ENCODE peak calls at places on chromosomes 13 and 19, in seven cellular contexts. U, R, M, X, B, A and J are unnamed samples.

GRCh38 chr13:109790951-109791605 is 4.7 kb upstream of the IRS2 start:
- DNase-seq in U (no peak), R (no peak), M (no peak), X (peak), B (peak), A (peak), J (no peak)

GRCh38 chr19:36051236-36051635 is 2.8 kb downstream of the THAP8 start:
- DNase-seq in U (no peak), R (no peak), M (no peak), X (no peak), B (no peak), A (no peak), J (no peak)

GRCh38 chr19:45477713-45478453 is 10.1 kb downstream of the FOSB start:
- DNase-seq in U (no peak), R (no peak), M (no peak), X (no peak), B (no peak), A (no peak), J (no peak)

GRCh38 chr19:9586764-9587163 is 2.5 kb upstream of the ZNF121 start:
- DNase-seq in U (peak), R (peak), M (no peak), X (peak), B (peak), A (peak), J (no peak)

GRCh38 chr13:32881792-32882175 is 134.4 kb upstream of the KL start:
- DNase-seq in U (no peak), R (no peak), M (no peak), X (no peak), B (no peak), A (no peak), J (no peak)

GRCh38 chr19:36160821-36161596 is 8.8 kb upstream of the COX7A1 start:
- DNase-seq in U (no peak), R (no peak), M (no peak), X (no peak), B (no peak), A (no peak), J (no peak)

GRCh38 chr13:21242236-21242635 is 65.8 kb downstream of the MRPL57 start:
- DNase-seq in U (no peak), R (no peak), M (no peak), X (no peak), B (no peak), A (no peak), J (no peak)

GRCh38 chr19:36771275-36772231 is 1.1 kb downstream of the ZNF850 start:
- DNase-seq in U (peak), R (peak), M (peak), X (peak), B (peak), A (peak), J (peak)

GRCh38 chr13:33751151-33751550 is 66.8 kb upstream of the RFC3 start:
- DNase-seq in U (no peak), R (no peak), M (no peak), X (peak), B (peak), A (no peak), J (no peak)

GRCh38 chr13:46171739-46172138 is 10.2 kb downstream of the LCP1 start:
- DNase-seq in U (no peak), R (no peak), M (no peak), X (no peak), B (no peak), A (no peak), J (no peak)

GRCh38 chr13:46171223-46171622 is 10.8 kb downstream of the LCP1 start:
- DNase-seq in U (no peak), R (no peak), M (no peak), X (no peak), B (no peak), A (no peak), J (no peak)

GRCh38 chr13:46168818-46169217 is 13.2 kb downstream of the LCP1 start:
- DNase-seq in U (no peak), R (no peak), M (no peak), X (no peak), B (no peak), A (no peak), J (no peak)

GRCh38 chr13:46170268-46170667 is 11.7 kb downstream of the LCP1 start:
- DNase-seq in U (no peak), R (no peak), M (no peak), X (no peak), B (no peak), A (no peak), J (no peak)

DNA sequence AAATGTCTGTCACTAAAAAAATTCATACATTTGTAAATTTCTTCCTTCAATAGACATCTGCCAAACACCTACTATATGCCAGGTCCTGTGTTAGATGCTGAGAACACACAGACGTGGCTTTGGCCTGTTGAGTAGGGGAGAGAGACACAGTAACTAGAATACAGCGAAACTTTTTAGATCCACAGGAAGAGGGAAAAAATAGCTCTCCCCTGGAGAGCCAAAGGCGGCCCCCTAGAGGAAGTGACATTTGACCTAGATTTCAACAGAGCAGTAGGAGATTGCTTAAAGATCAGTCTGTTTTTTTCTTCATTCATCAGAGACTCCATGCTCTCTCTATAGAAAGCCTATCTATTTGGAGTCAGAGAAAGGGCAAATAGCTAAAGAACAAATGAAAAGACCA is 11.3 kb downstream of the LCP1 start:
- DNase-seq in U (no peak), R (no peak), M (no peak), X (no peak), B (no peak), A (no peak), J (no peak)
- H3K27ac ChIP-seq in U (no peak), R (no peak), M (no peak), X (no peak), B (no peak), A (no peak), J (no peak)

DNA sequence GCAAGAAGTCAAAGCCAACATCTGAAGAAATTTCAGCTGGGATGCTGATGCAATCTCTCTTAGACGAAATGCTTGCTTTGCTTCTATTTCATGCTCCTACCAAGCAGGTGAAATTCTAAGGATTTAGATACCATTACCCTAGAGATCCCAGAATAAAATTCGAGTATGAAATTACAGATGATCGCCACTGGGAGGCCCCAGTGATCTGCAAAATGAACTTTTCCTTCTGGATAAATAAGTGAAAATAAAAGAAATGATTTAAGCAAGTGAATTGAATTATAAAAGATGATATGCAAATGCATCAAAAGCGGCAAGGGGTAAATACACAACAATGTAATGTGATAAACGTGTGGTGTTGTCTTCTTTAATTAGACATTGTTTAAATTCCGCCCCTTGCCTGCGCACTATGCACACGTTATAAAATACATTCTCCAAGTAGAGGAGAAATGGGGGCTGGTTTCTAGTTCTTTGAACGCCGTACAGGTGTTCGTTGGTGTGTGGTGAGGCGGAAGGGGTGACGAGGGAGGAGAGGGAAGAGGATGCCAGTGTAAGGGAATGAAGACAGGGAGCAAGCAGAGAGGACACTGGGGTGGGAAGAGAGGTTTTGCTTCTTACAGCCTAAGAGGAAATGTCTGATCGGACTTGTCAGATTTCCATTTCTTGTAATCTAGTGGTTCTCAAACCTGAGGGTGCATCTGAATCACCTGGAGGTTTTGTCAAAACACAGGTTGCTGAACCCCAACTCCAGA is 58.0 kb downstream of the ERCC5 start:
- DNase-seq in U (no peak), R (no peak), M (no peak), X (peak), B (peak), A (no peak), J (no peak)
- TF ChIP-seq CTCF in U (no peak), R (no peak), M (peak), X (peak), B (peak), A (peak), J (no peak)

DNA sequence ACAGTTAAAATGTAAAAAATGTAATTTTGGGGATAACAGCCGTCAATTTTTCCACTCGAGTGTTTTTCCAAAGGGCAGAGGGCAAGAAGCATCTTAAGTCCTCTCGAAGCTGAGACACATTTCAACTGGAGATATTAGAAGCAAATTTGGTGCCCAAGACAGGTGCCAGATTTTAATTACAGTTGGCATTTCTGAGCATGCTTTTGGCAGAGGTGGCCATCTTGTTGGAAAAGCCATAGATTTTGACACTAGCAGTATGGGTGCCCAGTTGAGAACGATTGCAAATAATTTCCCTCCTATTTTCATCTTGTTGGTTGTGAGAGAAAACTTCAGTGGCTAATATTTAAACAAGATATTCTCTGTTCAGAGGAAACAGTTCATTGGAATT is 146.3 kb downstream of the TM9SF2 start:
- DNase-seq in U (no peak), R (no peak), M (no peak), X (no peak), B (no peak), A (no peak), J (no peak)
- H3K27ac ChIP-seq in U (no peak), R (no peak), M (no peak), X (no peak), B (no peak), A (no peak), J (no peak)

GRCh38 chr13:105048685-105049084 is 1486.8 kb downstream of the EFNB2 start:
- DNase-seq in U (no peak), R (no peak), M (no peak), X (no peak), B (no peak), A (no peak), J (no peak)

GRCh38 chr13:105047676-105048295 is 1487.7 kb downstream of the EFNB2 start:
- DNase-seq in U (no peak), R (no peak), M (no peak), X (no peak), B (no peak), A (no peak), J (no peak)

DNA sequence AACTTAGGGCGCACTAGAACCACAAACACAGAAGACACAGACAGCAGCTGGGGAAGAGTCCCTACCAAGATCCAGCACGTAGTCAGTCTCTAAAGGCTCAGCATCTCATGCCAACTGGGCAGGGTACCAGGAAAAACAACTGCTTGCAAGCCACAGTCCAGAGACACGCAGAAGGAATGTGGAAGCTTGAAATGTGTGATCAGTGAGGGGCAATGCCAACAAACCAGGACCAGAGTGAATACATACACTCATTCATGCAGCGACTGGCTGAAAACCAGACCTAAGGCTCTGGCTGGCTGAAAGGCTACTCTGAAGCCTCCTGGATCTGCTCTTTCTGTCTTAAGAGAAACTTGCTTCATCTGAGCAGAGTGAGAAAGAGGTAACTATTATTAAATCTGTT is 1484.8 kb downstream of the EFNB2 start:
- DNase-seq in U (no peak), R (no peak), M (no peak), X (peak), B (peak), A (no peak), J (no peak)
- TF ChIP-seq CTCF in U (no peak), R (no peak), M (no peak), X (no peak), B (no peak), A (no peak), J (no peak)